ENCODE peak calls at places on chromosomes 2 and 18, in six cellular contexts. One of them, this sample, is unnamed.

GRCh38 chr2:88831071-88831791 is 139.8 kb downstream of the RPIA start:
- DNase-seq in BE2C: no peak
- DNase-seq in fibroblast of mammary gland: peak
- DNase-seq in colonic mucosa: no peak
- DNase-seq in tibial nerve: no peak
- DNase-seq in WERI-Rb-1: no peak
- DNase-seq in this sample: no peak

GRCh38 chr2:128347701-128348504 is 29.2 kb upstream of the HS6ST1 start:
- DNase-seq in colonic mucosa: no peak
- DNase-seq in fibroblast of mammary gland: peak
- DNase-seq in WERI-Rb-1: no peak
- DNase-seq in tibial nerve: peak
- DNase-seq in BE2C: peak
- DNase-seq in this sample: peak

GRCh38 chr2:240391111-240392051 is 44.1 kb upstream of the GPC1 start:
- DNase-seq in fibroblast of mammary gland: no peak
- DNase-seq in WERI-Rb-1: no peak
- DNase-seq in tibial nerve: no peak
- DNase-seq in BE2C: no peak
- DNase-seq in colonic mucosa: no peak
- DNase-seq in this sample: no peak

GRCh38 chr2:97662895-97663625 is 784 bp downstream of the ACTR1B start:
- DNase-seq in BE2C: peak
- DNase-seq in WERI-Rb-1: peak
- DNase-seq in colonic mucosa: peak
- DNase-seq in fibroblast of mammary gland: peak
- DNase-seq in tibial nerve: peak
- DNase-seq in this sample: peak

GRCh38 chr2:181697571-181697970 is 17.3 kb upstream of the NEUROD1 start:
- DNase-seq in BE2C: no peak
- DNase-seq in colonic mucosa: no peak
- DNase-seq in WERI-Rb-1: no peak
- DNase-seq in tibial nerve: no peak
- DNase-seq in fibroblast of mammary gland: no peak
- DNase-seq in this sample: no peak

GRCh38 chr2:79776461-79777146 is 263.8 kb downstream of the CTNNA2 start:
- DNase-seq in fibroblast of mammary gland: no peak
- DNase-seq in WERI-Rb-1: peak
- DNase-seq in colonic mucosa: no peak
- DNase-seq in BE2C: peak
- DNase-seq in tibial nerve: no peak
- DNase-seq in this sample: no peak

GRCh38 chr2:156340818-156341481 is 8.4 kb upstream of the NR4A2 start:
- DNase-seq in WERI-Rb-1: peak
- DNase-seq in colonic mucosa: no peak
- DNase-seq in fibroblast of mammary gland: peak
- DNase-seq in BE2C: no peak
- DNase-seq in tibial nerve: no peak
- DNase-seq in this sample: peak

GRCh38 chr2:161273038-161273760 is 35.0 kb upstream of the PSMD14 start:
- DNase-seq in colonic mucosa: peak
- DNase-seq in fibroblast of mammary gland: peak
- DNase-seq in WERI-Rb-1: no peak
- DNase-seq in tibial nerve: peak
- DNase-seq in BE2C: peak
- DNase-seq in this sample: peak

GRCh38 chr18:60259052-60259681 is 113.4 kb downstream of the MC4R start:
- DNase-seq in colonic mucosa: no peak
- DNase-seq in BE2C: no peak
- DNase-seq in fibroblast of mammary gland: no peak
- DNase-seq in tibial nerve: no peak
- DNase-seq in WERI-Rb-1: no peak
- DNase-seq in this sample: peak

GRCh38 chr18:48782381-48782841 is 168.4 kb downstream of the SMAD7 start:
- DNase-seq in colonic mucosa: no peak
- DNase-seq in WERI-Rb-1: no peak
- DNase-seq in fibroblast of mammary gland: no peak
- DNase-seq in tibial nerve: no peak
- DNase-seq in BE2C: no peak
- DNase-seq in this sample: no peak

GRCh38 chr2:237354930-237355329 is 59.0 kb downstream of the COL6A3 start:
- DNase-seq in BE2C: no peak
- DNase-seq in WERI-Rb-1: no peak
- DNase-seq in tibial nerve: no peak
- DNase-seq in colonic mucosa: no peak
- DNase-seq in fibroblast of mammary gland: peak
- DNase-seq in this sample: no peak

GRCh38 chr2:241179894-241180293 is 8.6 kb upstream of the ANO7 start:
- DNase-seq in BE2C: no peak
- DNase-seq in tibial nerve: no peak
- DNase-seq in fibroblast of mammary gland: peak
- DNase-seq in WERI-Rb-1: no peak
- DNase-seq in colonic mucosa: no peak
- DNase-seq in this sample: peak

GRCh38 chr2:96830064-96830562 is 13.7 kb downstream of the ANKRD23 start:
- DNase-seq in BE2C: no peak
- DNase-seq in WERI-Rb-1: no peak
- DNase-seq in colonic mucosa: no peak
- DNase-seq in fibroblast of mammary gland: no peak
- DNase-seq in tibial nerve: no peak
- DNase-seq in this sample: no peak

GRCh38 chr2:130873700-130874346 is 37.1 kb downstream of the ARHGEF4 start:
- DNase-seq in tibial nerve: peak
- DNase-seq in colonic mucosa: peak
- DNase-seq in fibroblast of mammary gland: peak
- DNase-seq in WERI-Rb-1: peak
- DNase-seq in BE2C: peak
- DNase-seq in this sample: peak

GRCh38 chr2:145615626-145616025 is 1095.7 kb upstream of the ZEB2 start:
- DNase-seq in fibroblast of mammary gland: no peak
- DNase-seq in tibial nerve: no peak
- DNase-seq in colonic mucosa: no peak
- DNase-seq in WERI-Rb-1: peak
- DNase-seq in BE2C: no peak
- DNase-seq in this sample: no peak

GRCh38 chr18:55488473-55488872 is 99.5 kb downstream of the TCF4 start:
- DNase-seq in colonic mucosa: no peak
- DNase-seq in fibroblast of mammary gland: no peak
- DNase-seq in tibial nerve: no peak
- DNase-seq in WERI-Rb-1: no peak
- DNase-seq in BE2C: no peak
- DNase-seq in this sample: no peak

GRCh38 chr2:240685771-240686371 is 3.2 kb upstream of the AQP12B start:
- DNase-seq in colonic mucosa: peak
- DNase-seq in tibial nerve: no peak
- DNase-seq in WERI-Rb-1: no peak
- DNase-seq in fibroblast of mammary gland: no peak
- DNase-seq in BE2C: no peak
- DNase-seq in this sample: no peak

GRCh38 chr2:148524519-148524919 is 120.0 kb upstream of the EPC2 start:
- DNase-seq in WERI-Rb-1: no peak
- DNase-seq in fibroblast of mammary gland: no peak
- DNase-seq in BE2C: no peak
- DNase-seq in tibial nerve: no peak
- DNase-seq in colonic mucosa: no peak
- DNase-seq in this sample: no peak

GRCh38 chr18:31977270-31977872 is 34.4 kb upstream of the TRAPPC8 start:
- DNase-seq in fibroblast of mammary gland: peak
- DNase-seq in BE2C: peak
- DNase-seq in WERI-Rb-1: peak
- DNase-seq in tibial nerve: no peak
- DNase-seq in colonic mucosa: peak
- DNase-seq in this sample: peak

GRCh38 chr2:145569108-145569507 is 1049.2 kb upstream of the ZEB2 start:
- DNase-seq in tibial nerve: no peak
- DNase-seq in fibroblast of mammary gland: peak
- DNase-seq in BE2C: no peak
- DNase-seq in colonic mucosa: no peak
- DNase-seq in WERI-Rb-1: no peak
- DNase-seq in this sample: no peak

GRCh38 chr2:223855426-223855825 is 18.0 kb upstream of the AP1S3 start:
- DNase-seq in BE2C: no peak
- DNase-seq in tibial nerve: no peak
- DNase-seq in colonic mucosa: no peak
- DNase-seq in fibroblast of mammary gland: peak
- DNase-seq in WERI-Rb-1: no peak
- DNase-seq in this sample: peak

GRCh38 chr2:96108578-96109561 is 7.5 kb downstream of the ADRA2B start:
- DNase-seq in tibial nerve: no peak
- DNase-seq in colonic mucosa: no peak
- DNase-seq in WERI-Rb-1: peak
- DNase-seq in fibroblast of mammary gland: peak
- DNase-seq in BE2C: no peak
- DNase-seq in this sample: no peak

GRCh38 chr2:67954125-67954748 is 108.6 kb downstream of the C1D start:
- DNase-seq in tibial nerve: no peak
- DNase-seq in fibroblast of mammary gland: no peak
- DNase-seq in WERI-Rb-1: peak
- DNase-seq in colonic mucosa: peak
- DNase-seq in BE2C: no peak
- DNase-seq in this sample: no peak

GRCh38 chr2:201883559-201883958 is 77.2 kb downstream of the CDK15 start:
- DNase-seq in fibroblast of mammary gland: no peak
- DNase-seq in colonic mucosa: no peak
- DNase-seq in WERI-Rb-1: peak
- DNase-seq in BE2C: peak
- DNase-seq in tibial nerve: no peak
- DNase-seq in this sample: no peak

GRCh38 chr2:201883970-201884369 is 77.6 kb downstream of the CDK15 start:
- DNase-seq in colonic mucosa: no peak
- DNase-seq in fibroblast of mammary gland: no peak
- DNase-seq in tibial nerve: no peak
- DNase-seq in BE2C: no peak
- DNase-seq in WERI-Rb-1: no peak
- DNase-seq in this sample: no peak

GRCh38 chr2:201881382-201881720 is 75.0 kb downstream of the CDK15 start:
- DNase-seq in colonic mucosa: no peak
- DNase-seq in WERI-Rb-1: no peak
- DNase-seq in BE2C: no peak
- DNase-seq in fibroblast of mammary gland: peak
- DNase-seq in tibial nerve: no peak
- DNase-seq in this sample: no peak

GRCh38 chr2:201881731-201882130 is 75.4 kb downstream of the CDK15 start:
- DNase-seq in tibial nerve: no peak
- DNase-seq in colonic mucosa: no peak
- DNase-seq in WERI-Rb-1: no peak
- DNase-seq in fibroblast of mammary gland: peak
- DNase-seq in BE2C: no peak
- DNase-seq in this sample: no peak

DNA sequence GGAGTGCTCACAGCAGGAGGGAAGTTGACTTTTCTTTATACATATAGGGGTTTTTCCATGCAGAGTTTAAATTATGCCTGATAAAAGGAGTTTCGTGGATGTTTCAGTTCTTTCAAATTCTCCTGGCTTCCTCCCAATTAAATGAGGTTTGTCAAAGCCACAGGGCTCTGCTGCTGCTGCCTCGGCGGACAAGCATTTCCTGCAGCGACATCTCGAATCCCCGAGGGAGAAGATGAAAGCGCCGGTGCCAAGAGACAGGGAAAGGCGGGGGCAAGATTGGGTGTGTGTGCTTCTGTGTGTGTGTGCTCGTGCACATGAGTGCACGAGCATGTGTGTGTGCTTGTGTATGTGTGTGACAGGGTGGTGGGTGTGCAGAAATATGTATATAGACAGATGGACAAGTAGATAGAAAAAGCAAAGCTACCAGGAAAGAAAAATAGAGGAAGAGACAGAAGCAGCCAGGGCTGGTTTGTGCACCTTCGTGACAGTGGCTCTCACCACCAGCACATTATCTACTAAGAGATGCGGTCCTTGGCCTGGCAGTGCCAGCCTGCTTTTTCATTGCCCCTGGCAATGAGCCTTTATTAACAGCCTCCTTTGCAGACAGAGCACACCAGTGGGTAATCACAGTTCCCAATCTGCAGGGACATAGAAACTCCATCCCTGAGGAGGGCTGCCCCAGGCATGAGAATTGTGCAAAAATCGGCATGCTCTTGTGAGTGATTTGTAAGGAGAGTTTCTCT is 76.2 kb downstream of the CDK15 start:
- DNase-seq in colonic mucosa: no peak
- DNase-seq in WERI-Rb-1: no peak
- DNase-seq in BE2C: peak
- DNase-seq in fibroblast of mammary gland: peak
- DNase-seq in tibial nerve: no peak
- DNase-seq in this sample: peak
- H3K4me3 ChIP-seq in colonic mucosa: no peak
- H3K4me3 ChIP-seq in WERI-Rb-1: no peak
- H3K4me3 ChIP-seq in BE2C: peak
- H3K4me3 ChIP-seq in fibroblast of mammary gland: no peak
- H3K4me3 ChIP-seq in tibial nerve: no peak
- H3K4me3 ChIP-seq in this sample: no peak

GRCh38 chr2:143171817-143172216 is 42.6 kb downstream of the ARHGAP15 start:
- DNase-seq in fibroblast of mammary gland: peak
- DNase-seq in WERI-Rb-1: peak
- DNase-seq in colonic mucosa: no peak
- DNase-seq in tibial nerve: no peak
- DNase-seq in BE2C: no peak
- DNase-seq in this sample: peak
- TF ChIP-seq CTCF in fibroblast of mammary gland: peak
- TF ChIP-seq CTCF in WERI-Rb-1: peak
- TF ChIP-seq CTCF in colonic mucosa: no peak
- TF ChIP-seq CTCF in tibial nerve: no peak
- TF ChIP-seq CTCF in BE2C: peak
- TF ChIP-seq CTCF in this sample: peak

GRCh38 chr2:65438137-65438899 is 5.9 kb upstream of the SPRED2 start:
- DNase-seq in BE2C: no peak
- DNase-seq in colonic mucosa: no peak
- DNase-seq in WERI-Rb-1: no peak
- DNase-seq in tibial nerve: no peak
- DNase-seq in fibroblast of mammary gland: no peak
- DNase-seq in this sample: no peak
- H3K4me3 ChIP-seq in BE2C: no peak
- H3K4me3 ChIP-seq in colonic mucosa: no peak
- H3K4me3 ChIP-seq in WERI-Rb-1: no peak
- H3K4me3 ChIP-seq in tibial nerve: no peak
- H3K4me3 ChIP-seq in fibroblast of mammary gland: no peak
- H3K4me3 ChIP-seq in this sample: no peak

GRCh38 chr2:191759650-191760049 is 81.7 kb downstream of the NABP1 start:
- DNase-seq in colonic mucosa: no peak
- DNase-seq in tibial nerve: no peak
- DNase-seq in BE2C: no peak
- DNase-seq in fibroblast of mammary gland: no peak
- DNase-seq in WERI-Rb-1: no peak
- DNase-seq in this sample: no peak

GRCh38 chr2:191760655-191761054 is 82.7 kb downstream of the NABP1 start:
- DNase-seq in BE2C: no peak
- DNase-seq in colonic mucosa: no peak
- DNase-seq in WERI-Rb-1: no peak
- DNase-seq in fibroblast of mammary gland: no peak
- DNase-seq in tibial nerve: no peak
- DNase-seq in this sample: no peak

GRCh38 chr2:191758420-191759199 is 80.7 kb downstream of the NABP1 start:
- DNase-seq in fibroblast of mammary gland: peak
- DNase-seq in tibial nerve: peak
- DNase-seq in BE2C: peak
- DNase-seq in colonic mucosa: peak
- DNase-seq in WERI-Rb-1: peak
- DNase-seq in this sample: peak

GRCh38 chr2:191757256-191757655 is 79.3 kb downstream of the NABP1 start:
- DNase-seq in colonic mucosa: no peak
- DNase-seq in WERI-Rb-1: no peak
- DNase-seq in BE2C: no peak
- DNase-seq in fibroblast of mammary gland: peak
- DNase-seq in tibial nerve: no peak
- DNase-seq in this sample: no peak

GRCh38 chr2:191759200-191759507 is 81.2 kb downstream of the NABP1 start:
- DNase-seq in colonic mucosa: no peak
- DNase-seq in BE2C: no peak
- DNase-seq in fibroblast of mammary gland: no peak
- DNase-seq in WERI-Rb-1: no peak
- DNase-seq in tibial nerve: no peak
- DNase-seq in this sample: no peak
- TF ChIP-seq CTCF in colonic mucosa: no peak
- TF ChIP-seq CTCF in BE2C: no peak
- TF ChIP-seq CTCF in fibroblast of mammary gland: no peak
- TF ChIP-seq CTCF in WERI-Rb-1: no peak
- TF ChIP-seq CTCF in tibial nerve: no peak
- TF ChIP-seq CTCF in this sample: no peak